ENCODE peak calls at places on chromosomes 3 and 15, in nine cellular contexts. U, X, L, W, R, M, S, Z and O are unnamed samples.

GRCh38 chr3:85939026-85939616 is 980.3 kb downstream of the CADM2 start:
- DNase-seq in U (no peak), X (no peak), L (no peak), W (no peak), R (no peak), M (no peak), S (no peak), Z (no peak), O (no peak)

GRCh38 chr15:64619880-64620839 is 155.2 kb downstream of the RBPMS2 start:
- DNase-seq in U (no peak), X (peak; percentile 52), L (no peak), W (no peak), R (no peak), M (no peak), S (no peak), Z (peak; percentile 33), O (peak; percentile 74)

GRCh38 chr15:90174140-90174891 is 26.8 kb upstream of the SEMA4B start:
- DNase-seq in U (no peak), X (no peak), L (no peak), W (no peak), R (no peak), M (peak; percentile 92), S (no peak), Z (no peak), O (peak; percentile 36)

GRCh38 chr15:49313650-49314049 is 109.4 kb upstream of the FGF7 start:
- DNase-seq in U (no peak), X (peak; percentile 67), L (no peak), W (no peak), R (no peak), M (no peak), S (no peak), Z (peak; percentile 78), O (peak; percentile 89)

GRCh38 chr3:79543618-79544017 is 224.2 kb downstream of the ROBO1 start:
- DNase-seq in U (no peak), X (no peak), L (no peak), W (no peak), R (no peak), M (no peak), S (no peak), Z (no peak), O (no peak)

GRCh38 chr15:49847937-49848823 is 227.3 kb downstream of the DTWD1 start:
- DNase-seq in U (no peak), X (peak; percentile 92), L (no peak), W (no peak), R (no peak), M (no peak), S (no peak), Z (peak; percentile 98), O (peak; percentile 98)

GRCh38 chr3:71104090-71104489 is 479.4 kb downstream of the FOXP1 start:
- DNase-seq in U (no peak), X (peak; percentile 89), L (no peak), W (peak; percentile 38), R (no peak), M (no peak), S (no peak), Z (peak; percentile 87), O (peak; percentile 96)

GRCh38 chr3:190692256-190692655 is 170.2 kb downstream of the GMNC start:
- DNase-seq in U (no peak), X (no peak), L (no peak), W (no peak), R (no peak), M (no peak), S (no peak), Z (no peak), O (no peak)

GRCh38 chr15:67142142-67143092 is 77.0 kb downstream of the SMAD3 start:
- DNase-seq in U (no peak), X (peak; percentile 84), L (no peak), W (no peak), R (no peak), M (no peak), S (no peak), Z (no peak), O (peak; percentile 87)

GRCh38 chr3:33940149-33940548 is 141.7 kb downstream of the PDCD6IP start:
- DNase-seq in U (no peak), X (peak; percentile 47), L (no peak), W (no peak), R (no peak), M (no peak), S (no peak), Z (no peak), O (no peak)

GRCh38 chr15:74375303-74375693 is 7.9 kb upstream of the CYP11A1 start:
- DNase-seq in U (peak; percentile 13), X (peak; percentile 88), L (peak; percentile 84), W (peak; percentile 77), R (peak; percentile 76), M (peak; percentile 74), S (peak; percentile 79), Z (no peak), O (peak; percentile 78)

GRCh38 chr3:139388961-139389551 is 391 bp downstream of the COPB2 start:
- DNase-seq in U (no peak), X (peak; percentile 9), L (no peak), W (no peak), R (no peak), M (no peak), S (no peak), Z (no peak), O (no peak)

GRCh38 chr15:65980824-65981456 is 111.6 kb downstream of the RAB11A start:
- DNase-seq in U (no peak), X (peak; percentile 77), L (peak; percentile 68), W (peak; percentile 66), R (no peak), M (peak; percentile 59), S (peak; percentile 68), Z (peak; percentile 56), O (peak; percentile 79)

GRCh38 chr3:16512435-16513140 is 911 bp downstream of the RFTN1 start:
- DNase-seq in U (no peak), X (peak; percentile 46), L (peak; percentile 52), W (no peak), R (peak; percentile 50), M (peak; percentile 86), S (no peak), Z (no peak), O (no peak)

GRCh38 chr15:100803158-100803440 is 76.5 kb upstream of the ALDH1A3 start:
- DNase-seq in U (no peak), X (no peak), L (no peak), W (no peak), R (no peak), M (no peak), S (no peak), Z (no peak), O (no peak)